ENCODE peak calls at places on chromosomes 5 and 9, in five cellular contexts. Z is PC-3, H is mesenchymal stem cell, R is fibroblast of lung, S is GM23248. M is an unnamed sample.

GRCh38 chr9:120080781-120081180 is 499.2 kb downstream of the CDK5RAP2 start:
- DNase-seq in R (no peak), H (no peak), Z (no peak), S (no peak), M (no peak)

GRCh38 chr9:1170918-1171317 is 120.8 kb downstream of the DMRT2 start:
- DNase-seq in Z (no peak), H (no peak), R (no peak), S (no peak), M (no peak)

GRCh38 chr9:68919666-68920065 is 94.2 kb downstream of the PRKACG start:
- DNase-seq in H (no peak), S (no peak), R (no peak), Z (no peak), M (no peak)

GRCh38 chr5:98911221-98912040 is 17.4 kb downstream of the CHD1 start:
- DNase-seq in Z (no peak), S (no peak), H (peak; percentile 44), R (peak; percentile 35), M (no peak)

GRCh38 chr5:123120197-123120596 is 31.2 kb downstream of the PRDM6 start:
- DNase-seq in S (peak; percentile 30), H (peak; percentile 18), R (no peak), Z (no peak), M (no peak)

GRCh38 chr5:106784846-106785245 is 885.9 kb downstream of the EFNA5 start:
- DNase-seq in H (no peak), S (no peak), R (no peak), Z (no peak), M (no peak)

GRCh38 chr5:165321912-165322311 is 1816.5 kb downstream of the MAT2B start:
- DNase-seq in Z (peak; percentile 53), R (peak; percentile 81), H (peak; percentile 50), S (no peak), M (peak; percentile 57)

GRCh38 chr5:150428106-150428876 is 15.6 kb upstream of the CD74 start:
- DNase-seq in S (no peak), H (peak; percentile 31), R (no peak), Z (no peak), M (peak; percentile 44)

GRCh38 chr5:63262191-63262981 is 683.8 kb downstream of the LRRC70 start:
- DNase-seq in H (peak; percentile 89), R (peak; percentile 46), S (peak; percentile 73), Z (peak; percentile 64), M (peak; percentile 74)

DNA sequence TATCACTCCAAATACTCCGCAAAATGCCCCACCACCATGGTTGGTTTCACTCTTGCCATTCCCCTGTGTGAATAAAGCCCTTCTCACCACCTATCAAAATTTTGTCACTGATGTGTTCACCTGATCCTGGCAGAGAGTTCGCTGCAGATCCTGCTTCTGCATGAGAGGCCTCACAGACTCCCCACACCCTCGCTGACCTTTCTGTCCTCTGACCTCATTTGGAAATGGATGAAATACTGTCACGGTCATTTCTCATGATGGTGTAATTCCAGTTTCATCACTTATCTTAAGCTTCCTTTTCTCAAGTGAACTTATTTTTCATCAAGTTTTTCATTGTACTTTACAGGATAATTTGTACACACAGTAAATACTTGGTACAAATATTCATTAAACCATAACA is 131.3 kb downstream of the FRMD3 start:
- DNase-seq in R (no peak), Z (no peak), S (no peak), H (no peak), M (no peak)
- H3K4me1 ChIP-seq in R (no peaks in the 10 kb centered on the region), Z (no peaks in the 10 kb centered on the region), S (no peaks in the 10 kb centered on the region), H (no peaks in the 10 kb centered on the region), M (no peaks in the 10 kb centered on the region)

DNA sequence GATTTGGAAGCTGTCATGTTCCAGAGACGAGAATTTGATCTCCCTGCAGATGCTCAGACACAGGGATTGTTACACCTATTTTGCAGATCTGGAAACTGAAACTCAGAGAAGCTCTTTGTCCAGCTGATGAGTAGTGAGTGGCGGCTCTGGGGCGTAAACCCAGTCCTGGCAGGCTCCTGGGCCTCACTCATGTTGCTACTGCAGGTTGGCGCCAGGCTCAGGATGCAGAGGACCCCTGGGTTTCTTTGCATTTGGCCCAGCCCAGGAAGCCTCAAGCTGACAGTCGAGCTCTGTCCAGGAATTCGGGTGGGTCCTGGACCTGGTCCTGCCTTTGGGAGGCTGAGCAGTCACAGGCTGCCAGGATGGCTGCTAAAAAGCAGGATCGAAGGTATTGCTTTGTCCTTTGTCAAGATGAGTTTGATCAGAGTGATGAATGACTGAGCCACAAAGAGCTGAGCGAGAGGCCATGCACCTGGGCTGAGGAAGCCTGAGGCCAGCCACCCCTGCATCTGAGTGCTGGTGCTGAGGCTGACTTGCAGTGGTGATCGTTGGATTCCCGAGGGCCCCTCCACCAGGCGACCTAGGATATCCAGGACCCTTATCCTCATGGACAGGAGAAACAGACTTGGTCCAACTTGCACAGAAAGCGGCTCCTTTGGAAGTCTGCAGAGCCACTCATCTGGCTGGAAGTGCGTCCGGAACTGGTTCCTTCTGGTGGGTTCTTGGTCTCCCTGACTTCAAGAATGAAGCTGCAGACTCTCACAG is 8.3 kb upstream of the RNF130 start:
- DNase-seq in S (no peak), H (no peak), R (no peak), Z (no peak), M (no peak)
- H3K4me3 ChIP-seq in S (no peak overlapping the region), H (no peak overlapping the region), R (no peak overlapping the region), Z (no peak overlapping the region), M (no peak overlapping the region)

GRCh38 chr5:25339541-25339940 is 694.8 kb upstream of the CDH10 start:
- DNase-seq in R (no peak), H (no peak), S (no peak), Z (no peak), M (no peak)

DNA sequence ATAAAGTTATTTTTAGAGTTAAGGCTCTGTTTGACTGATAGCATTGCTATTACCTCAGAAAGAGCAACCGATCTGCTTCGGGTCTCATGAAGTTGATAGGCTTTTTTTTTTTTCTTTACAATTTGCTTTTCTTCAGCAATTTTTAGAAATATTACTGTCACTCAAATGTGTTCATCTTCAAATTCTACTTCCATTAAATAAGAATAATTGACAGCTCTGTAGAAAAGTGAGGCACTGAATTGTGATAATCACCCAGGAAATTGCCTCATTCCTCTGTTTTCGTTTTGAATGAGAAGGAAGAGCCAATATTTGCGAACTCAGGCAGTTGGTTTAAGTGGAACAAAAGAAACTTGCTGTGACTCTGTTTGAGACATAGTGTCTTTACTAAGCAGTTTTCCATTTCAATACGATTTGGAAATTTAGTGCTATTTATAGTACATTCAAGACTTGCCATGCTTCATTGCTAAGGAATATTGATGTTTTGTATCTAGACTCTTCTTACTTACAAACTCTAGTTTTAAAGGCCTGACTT is 700.5 kb upstream of the CDH10 start:
- DNase-seq in Z (no peak), S (no peak), H (no peak), R (no peak), M (no peak)
- H2AFZ ChIP-seq in Z (no peak overlapping the region), S (no peak overlapping the region), H (no peak overlapping the region), R (no peak overlapping the region), M (no peak overlapping the region)

GRCh38 chr9:98124637-98125426 is 5.8 kb upstream of the TRIM14 start:
- DNase-seq in R (no peak), H (no peak), S (no peak), Z (no peak), M (no peak)

GRCh38 chr9:98117984-98118639 is 910 bp downstream of the TRIM14 start:
- DNase-seq in Z (peak; percentile 38), R (peak; percentile 5), H (peak; percentile 40), S (peak; percentile 30), M (no peak)

GRCh38 chr9:98118640-98119601 is at the start of gene TRIM14:
- DNase-seq in R (peak; percentile 72), Z (peak; percentile 62), S (peak; percentile 78), H (peak; percentile 75), M (peak; percentile 57)

GRCh38 chr9:98120476-98120875 is 1.5 kb upstream of the TRIM14 start:
- DNase-seq in R (no peak), S (no peak), H (no peak), Z (no peak), M (no peak)

DNA sequence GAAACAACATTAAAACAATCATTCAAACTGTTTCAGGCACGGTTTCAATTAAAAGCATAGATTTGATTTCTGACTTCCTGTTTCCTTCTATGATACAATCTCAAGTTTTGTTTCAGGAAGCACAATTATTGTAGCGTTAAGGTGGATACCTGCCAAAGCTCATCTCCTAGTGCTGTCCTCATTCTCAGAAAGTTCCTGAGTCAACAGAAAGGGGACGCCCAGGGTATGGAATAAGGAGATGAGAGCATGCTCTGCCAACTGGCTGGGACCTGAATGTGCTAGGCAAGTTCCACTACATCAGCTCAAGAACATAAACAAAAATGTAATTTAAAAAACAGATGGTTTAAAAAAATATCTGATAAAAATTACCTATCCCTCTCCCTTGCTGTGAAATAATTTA is 2.1 kb upstream of the TRIM14 start:
- DNase-seq in R (no peak), Z (peak; percentile 57), S (peak; percentile 58), H (no peak), M (peak; percentile 8)
- H3K4me1 ChIP-seq in R (peaks cover 2% of the 10 kb centered on the region), Z (peaks cover 16% of the 10 kb centered on the region), S (no peaks in the 10 kb centered on the region), H (peaks cover 7% of the 10 kb centered on the region), M (peaks cover 12% of the 10 kb centered on the region)

GRCh38 chr9:128203024-128203841 is at the start of gene DNM1:
- DNase-seq in H (peak; percentile 56), R (peak; percentile 45), Z (peak; percentile 72), S (peak; percentile 86), M (peak; percentile 51)

GRCh38 chr9:128203842-128204551 is 818 bp downstream of the DNM1 start:
- DNase-seq in S (peak; percentile 71), H (peak; percentile 58), R (peak; percentile 57), Z (peak; percentile 28), M (peak; percentile 21)

GRCh38 chr9:128205296-128205944 is 2.2 kb downstream of the DNM1 start:
- DNase-seq in H (no peak), Z (no peak), R (no peak), S (no peak), M (no peak)

GRCh38 chr9:128206484-128206883 is 3.3 kb downstream of the DNM1 start:
- DNase-seq in R (no peak), S (no peak), H (no peak), Z (no peak), M (no peak)

GRCh38 chr9:128204858-128205257 is 1.7 kb downstream of the DNM1 start:
- DNase-seq in Z (no peak), S (no peak), R (no peak), H (no peak), M (no peak)
- H3K4me3 ChIP-seq in Z (peak overlapping the region; percentile 81), S (peak overlapping the region; percentile 75), R (no peak overlapping the region), H (peak overlapping the region; percentile 82), M (no peak overlapping the region)

DNA sequence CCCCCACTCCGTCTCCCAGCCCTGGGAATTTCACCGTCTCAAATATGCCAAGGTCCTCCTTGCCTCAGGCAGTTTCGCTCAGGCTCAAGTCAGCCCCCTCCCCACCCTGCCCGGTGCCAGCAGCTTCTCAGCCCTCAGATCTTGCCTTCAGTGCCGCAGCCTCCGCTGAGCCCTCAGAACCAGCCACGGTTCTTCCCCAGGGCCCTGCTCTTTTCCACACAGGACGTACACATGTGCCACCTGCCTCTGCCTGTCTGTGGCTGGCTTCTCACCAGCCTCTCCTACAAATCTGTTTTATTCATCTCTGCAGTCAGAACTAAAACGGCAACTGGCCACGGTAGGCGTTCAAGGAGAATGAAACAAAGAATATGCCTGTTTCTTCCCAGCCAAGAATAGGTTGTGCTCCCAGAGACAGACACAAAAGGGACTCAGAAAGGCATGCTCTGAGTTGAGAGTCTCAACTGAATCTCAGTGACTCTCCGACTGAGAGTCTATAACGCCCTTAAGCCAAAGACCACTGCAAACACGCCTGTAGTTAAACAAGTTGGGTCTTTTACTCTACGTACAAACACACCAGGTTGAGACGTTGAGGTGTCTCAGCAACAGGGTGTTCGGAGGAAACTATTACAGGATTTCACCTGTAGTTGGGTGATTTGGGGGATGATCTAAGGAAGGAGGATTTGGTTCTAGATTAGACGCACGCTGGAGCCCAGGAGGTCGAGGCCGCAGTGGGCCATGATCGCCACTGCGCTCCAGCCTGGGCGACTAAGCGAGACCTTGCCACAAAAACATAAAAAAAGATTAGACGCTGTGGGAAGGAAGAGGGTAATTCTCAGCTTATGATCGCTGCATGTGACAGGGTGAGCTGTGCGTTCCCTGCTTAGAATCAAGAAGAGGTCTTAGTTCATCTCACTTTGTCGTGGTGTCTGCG is 10.5 kb upstream of the GRIN1 start:
- DNase-seq in H (no peak), R (no peak), Z (no peak), S (no peak), M (no peak)
- H2AFZ ChIP-seq in H (no peak overlapping the region), R (no peak overlapping the region), Z (peak overlapping the region; percentile 84), S (peak overlapping the region; percentile 87), M (no peak overlapping the region)